ENCODE peak calls at places on chromosomes 2 and 18, in five cellular contexts. One of them, this sample, is unnamed.

GRCh38 chr2:241659150-241659739 is 21.8 kb downstream of the ATG4B start:
- DNase-seq in fibroblast of the conjunctiva: peak
- DNase-seq in activated T-cell treated with anti-CD3 and anti-CD28 coated beads for 1 hour: peak
- DNase-seq in stimulated activated effector memory CD8-positive, alpha-beta T cell treated with anti-CD3 and anti-CD28 coated beads, Interleukin-12 subunit alpha, Interleukin-12 subunit beta, amount 100 ng/mL, for 72 hours: no peak
- DNase-seq in activated effector memory CD4-positive, alpha-beta T cell treated with anti-CD3 and anti-CD28 coated beads, Interleukin-2, amount 50 U/mL, for 16 hours: peak
- DNase-seq in this sample: peak

GRCh38 chr2:64654063-64654811 is 524 bp upstream of the SERTAD2 start:
- DNase-seq in activated effector memory CD4-positive, alpha-beta T cell treated with anti-CD3 and anti-CD28 coated beads, Interleukin-2, amount 50 U/mL, for 16 hours: peak
- DNase-seq in stimulated activated effector memory CD8-positive, alpha-beta T cell treated with anti-CD3 and anti-CD28 coated beads, Interleukin-12 subunit alpha, Interleukin-12 subunit beta, amount 100 ng/mL, for 72 hours: peak
- DNase-seq in fibroblast of the conjunctiva: peak
- DNase-seq in activated T-cell treated with anti-CD3 and anti-CD28 coated beads for 1 hour: peak
- DNase-seq in this sample: peak

GRCh38 chr2:55097083-55097461 is 46.8 kb upstream of the RTN4 start:
- DNase-seq in stimulated activated effector memory CD8-positive, alpha-beta T cell treated with anti-CD3 and anti-CD28 coated beads, Interleukin-12 subunit alpha, Interleukin-12 subunit beta, amount 100 ng/mL, for 72 hours: no peak
- DNase-seq in activated T-cell treated with anti-CD3 and anti-CD28 coated beads for 1 hour: no peak
- DNase-seq in fibroblast of the conjunctiva: no peak
- DNase-seq in activated effector memory CD4-positive, alpha-beta T cell treated with anti-CD3 and anti-CD28 coated beads, Interleukin-2, amount 50 U/mL, for 16 hours: no peak
- DNase-seq in this sample: no peak

GRCh38 chr2:221554769-221555510 is 17.2 kb downstream of the EPHA4 start:
- DNase-seq in stimulated activated effector memory CD8-positive, alpha-beta T cell treated with anti-CD3 and anti-CD28 coated beads, Interleukin-12 subunit alpha, Interleukin-12 subunit beta, amount 100 ng/mL, for 72 hours: no peak
- DNase-seq in activated T-cell treated with anti-CD3 and anti-CD28 coated beads for 1 hour: no peak
- DNase-seq in fibroblast of the conjunctiva: no peak
- DNase-seq in activated effector memory CD4-positive, alpha-beta T cell treated with anti-CD3 and anti-CD28 coated beads, Interleukin-2, amount 50 U/mL, for 16 hours: no peak
- DNase-seq in this sample: no peak

GRCh38 chr2:12857891-12858290 is 141.2 kb downstream of the TRIB2 start:
- DNase-seq in activated T-cell treated with anti-CD3 and anti-CD28 coated beads for 1 hour: no peak
- DNase-seq in stimulated activated effector memory CD8-positive, alpha-beta T cell treated with anti-CD3 and anti-CD28 coated beads, Interleukin-12 subunit alpha, Interleukin-12 subunit beta, amount 100 ng/mL, for 72 hours: no peak
- DNase-seq in fibroblast of the conjunctiva: no peak
- DNase-seq in activated effector memory CD4-positive, alpha-beta T cell treated with anti-CD3 and anti-CD28 coated beads, Interleukin-2, amount 50 U/mL, for 16 hours: no peak
- DNase-seq in this sample: no peak

GRCh38 chr2:188850786-188851185 is 123.4 kb upstream of the COL3A1 start:
- DNase-seq in activated effector memory CD4-positive, alpha-beta T cell treated with anti-CD3 and anti-CD28 coated beads, Interleukin-2, amount 50 U/mL, for 16 hours: no peak
- DNase-seq in stimulated activated effector memory CD8-positive, alpha-beta T cell treated with anti-CD3 and anti-CD28 coated beads, Interleukin-12 subunit alpha, Interleukin-12 subunit beta, amount 100 ng/mL, for 72 hours: no peak
- DNase-seq in fibroblast of the conjunctiva: no peak
- DNase-seq in activated T-cell treated with anti-CD3 and anti-CD28 coated beads for 1 hour: no peak
- DNase-seq in this sample: no peak

GRCh38 chr2:101080214-101081068 is 70.7 kb downstream of the TBC1D8 start:
- DNase-seq in stimulated activated effector memory CD8-positive, alpha-beta T cell treated with anti-CD3 and anti-CD28 coated beads, Interleukin-12 subunit alpha, Interleukin-12 subunit beta, amount 100 ng/mL, for 72 hours: no peak
- DNase-seq in activated effector memory CD4-positive, alpha-beta T cell treated with anti-CD3 and anti-CD28 coated beads, Interleukin-2, amount 50 U/mL, for 16 hours: no peak
- DNase-seq in activated T-cell treated with anti-CD3 and anti-CD28 coated beads for 1 hour: no peak
- DNase-seq in fibroblast of the conjunctiva: no peak
- DNase-seq in this sample: no peak

GRCh38 chr18:10590412-10590811 is 64.6 kb downstream of the NAPG start:
- DNase-seq in activated effector memory CD4-positive, alpha-beta T cell treated with anti-CD3 and anti-CD28 coated beads, Interleukin-2, amount 50 U/mL, for 16 hours: no peak
- DNase-seq in stimulated activated effector memory CD8-positive, alpha-beta T cell treated with anti-CD3 and anti-CD28 coated beads, Interleukin-12 subunit alpha, Interleukin-12 subunit beta, amount 100 ng/mL, for 72 hours: no peak
- DNase-seq in activated T-cell treated with anti-CD3 and anti-CD28 coated beads for 1 hour: no peak
- DNase-seq in fibroblast of the conjunctiva: no peak
- DNase-seq in this sample: no peak

GRCh38 chr2:103734911-103735310 is 973.1 kb downstream of the TMEM182 start:
- DNase-seq in stimulated activated effector memory CD8-positive, alpha-beta T cell treated with anti-CD3 and anti-CD28 coated beads, Interleukin-12 subunit alpha, Interleukin-12 subunit beta, amount 100 ng/mL, for 72 hours: no peak
- DNase-seq in fibroblast of the conjunctiva: no peak
- DNase-seq in activated T-cell treated with anti-CD3 and anti-CD28 coated beads for 1 hour: no peak
- DNase-seq in activated effector memory CD4-positive, alpha-beta T cell treated with anti-CD3 and anti-CD28 coated beads, Interleukin-2, amount 50 U/mL, for 16 hours: no peak
- DNase-seq in this sample: no peak

GRCh38 chr2:224997802-224998201 is 44.5 kb downstream of the DOCK10 start:
- DNase-seq in activated effector memory CD4-positive, alpha-beta T cell treated with anti-CD3 and anti-CD28 coated beads, Interleukin-2, amount 50 U/mL, for 16 hours: no peak
- DNase-seq in stimulated activated effector memory CD8-positive, alpha-beta T cell treated with anti-CD3 and anti-CD28 coated beads, Interleukin-12 subunit alpha, Interleukin-12 subunit beta, amount 100 ng/mL, for 72 hours: no peak
- DNase-seq in fibroblast of the conjunctiva: peak
- DNase-seq in activated T-cell treated with anti-CD3 and anti-CD28 coated beads for 1 hour: no peak
- DNase-seq in this sample: no peak

GRCh38 chr2:176545627-176546026 is 276.4 kb downstream of the MTX2 start:
- DNase-seq in activated effector memory CD4-positive, alpha-beta T cell treated with anti-CD3 and anti-CD28 coated beads, Interleukin-2, amount 50 U/mL, for 16 hours: no peak
- DNase-seq in fibroblast of the conjunctiva: no peak
- DNase-seq in activated T-cell treated with anti-CD3 and anti-CD28 coated beads for 1 hour: no peak
- DNase-seq in stimulated activated effector memory CD8-positive, alpha-beta T cell treated with anti-CD3 and anti-CD28 coated beads, Interleukin-12 subunit alpha, Interleukin-12 subunit beta, amount 100 ng/mL, for 72 hours: no peak
- DNase-seq in this sample: no peak

GRCh38 chr18:40094441-40094840 is 1860.6 kb upstream of the PIK3C3 start:
- DNase-seq in activated T-cell treated with anti-CD3 and anti-CD28 coated beads for 1 hour: no peak
- DNase-seq in stimulated activated effector memory CD8-positive, alpha-beta T cell treated with anti-CD3 and anti-CD28 coated beads, Interleukin-12 subunit alpha, Interleukin-12 subunit beta, amount 100 ng/mL, for 72 hours: no peak
- DNase-seq in activated effector memory CD4-positive, alpha-beta T cell treated with anti-CD3 and anti-CD28 coated beads, Interleukin-2, amount 50 U/mL, for 16 hours: no peak
- DNase-seq in fibroblast of the conjunctiva: no peak
- DNase-seq in this sample: no peak

GRCh38 chr18:45863469-45863868 is 38.0 kb downstream of the SIGLEC15 start:
- DNase-seq in fibroblast of the conjunctiva: no peak
- DNase-seq in activated effector memory CD4-positive, alpha-beta T cell treated with anti-CD3 and anti-CD28 coated beads, Interleukin-2, amount 50 U/mL, for 16 hours: no peak
- DNase-seq in activated T-cell treated with anti-CD3 and anti-CD28 coated beads for 1 hour: no peak
- DNase-seq in stimulated activated effector memory CD8-positive, alpha-beta T cell treated with anti-CD3 and anti-CD28 coated beads, Interleukin-12 subunit alpha, Interleukin-12 subunit beta, amount 100 ng/mL, for 72 hours: no peak
- DNase-seq in this sample: no peak

GRCh38 chr2:68423966-68424650 is 43.0 kb downstream of the FBXO48 start:
- DNase-seq in activated T-cell treated with anti-CD3 and anti-CD28 coated beads for 1 hour: no peak
- DNase-seq in activated effector memory CD4-positive, alpha-beta T cell treated with anti-CD3 and anti-CD28 coated beads, Interleukin-2, amount 50 U/mL, for 16 hours: no peak
- DNase-seq in fibroblast of the conjunctiva: no peak
- DNase-seq in stimulated activated effector memory CD8-positive, alpha-beta T cell treated with anti-CD3 and anti-CD28 coated beads, Interleukin-12 subunit alpha, Interleukin-12 subunit beta, amount 100 ng/mL, for 72 hours: no peak
- DNase-seq in this sample: no peak

GRCh38 chr2:47072018-47072691 is 83.0 kb downstream of the STPG4 start:
- DNase-seq in fibroblast of the conjunctiva: peak
- DNase-seq in activated effector memory CD4-positive, alpha-beta T cell treated with anti-CD3 and anti-CD28 coated beads, Interleukin-2, amount 50 U/mL, for 16 hours: no peak
- DNase-seq in stimulated activated effector memory CD8-positive, alpha-beta T cell treated with anti-CD3 and anti-CD28 coated beads, Interleukin-12 subunit alpha, Interleukin-12 subunit beta, amount 100 ng/mL, for 72 hours: no peak
- DNase-seq in activated T-cell treated with anti-CD3 and anti-CD28 coated beads for 1 hour: no peak
- DNase-seq in this sample: peak

GRCh38 chr2:197183355-197183754 is 127.2 kb downstream of the ANKRD44 start:
- DNase-seq in activated T-cell treated with anti-CD3 and anti-CD28 coated beads for 1 hour: no peak
- DNase-seq in fibroblast of the conjunctiva: no peak
- DNase-seq in activated effector memory CD4-positive, alpha-beta T cell treated with anti-CD3 and anti-CD28 coated beads, Interleukin-2, amount 50 U/mL, for 16 hours: no peak
- DNase-seq in stimulated activated effector memory CD8-positive, alpha-beta T cell treated with anti-CD3 and anti-CD28 coated beads, Interleukin-12 subunit alpha, Interleukin-12 subunit beta, amount 100 ng/mL, for 72 hours: no peak
- DNase-seq in this sample: no peak

GRCh38 chr2:219698684-219699439 is 71.4 kb downstream of the SLC4A3 start:
- DNase-seq in activated T-cell treated with anti-CD3 and anti-CD28 coated beads for 1 hour: no peak
- DNase-seq in activated effector memory CD4-positive, alpha-beta T cell treated with anti-CD3 and anti-CD28 coated beads, Interleukin-2, amount 50 U/mL, for 16 hours: no peak
- DNase-seq in fibroblast of the conjunctiva: no peak
- DNase-seq in stimulated activated effector memory CD8-positive, alpha-beta T cell treated with anti-CD3 and anti-CD28 coated beads, Interleukin-12 subunit alpha, Interleukin-12 subunit beta, amount 100 ng/mL, for 72 hours: no peak
- DNase-seq in this sample: no peak

GRCh38 chr2:234953116-234954031 is 1.6 kb downstream of the SH3BP4 start:
- DNase-seq in stimulated activated effector memory CD8-positive, alpha-beta T cell treated with anti-CD3 and anti-CD28 coated beads, Interleukin-12 subunit alpha, Interleukin-12 subunit beta, amount 100 ng/mL, for 72 hours: no peak
- DNase-seq in fibroblast of the conjunctiva: no peak
- DNase-seq in activated T-cell treated with anti-CD3 and anti-CD28 coated beads for 1 hour: no peak
- DNase-seq in activated effector memory CD4-positive, alpha-beta T cell treated with anti-CD3 and anti-CD28 coated beads, Interleukin-2, amount 50 U/mL, for 16 hours: peak
- DNase-seq in this sample: no peak

GRCh38 chr2:214310319-214310718 is 100.5 kb upstream of the VWC2L start:
- DNase-seq in stimulated activated effector memory CD8-positive, alpha-beta T cell treated with anti-CD3 and anti-CD28 coated beads, Interleukin-12 subunit alpha, Interleukin-12 subunit beta, amount 100 ng/mL, for 72 hours: no peak
- DNase-seq in activated T-cell treated with anti-CD3 and anti-CD28 coated beads for 1 hour: no peak
- DNase-seq in activated effector memory CD4-positive, alpha-beta T cell treated with anti-CD3 and anti-CD28 coated beads, Interleukin-2, amount 50 U/mL, for 16 hours: no peak
- DNase-seq in fibroblast of the conjunctiva: no peak
- DNase-seq in this sample: no peak

GRCh38 chr2:178072383-178073301 is at the start of gene PDE11A:
- DNase-seq in stimulated activated effector memory CD8-positive, alpha-beta T cell treated with anti-CD3 and anti-CD28 coated beads, Interleukin-12 subunit alpha, Interleukin-12 subunit beta, amount 100 ng/mL, for 72 hours: peak
- DNase-seq in activated T-cell treated with anti-CD3 and anti-CD28 coated beads for 1 hour: no peak
- DNase-seq in activated effector memory CD4-positive, alpha-beta T cell treated with anti-CD3 and anti-CD28 coated beads, Interleukin-2, amount 50 U/mL, for 16 hours: peak
- DNase-seq in fibroblast of the conjunctiva: peak
- DNase-seq in this sample: peak

GRCh38 chr2:152506843-152507242 is 171.9 kb downstream of the FMNL2 start:
- DNase-seq in stimulated activated effector memory CD8-positive, alpha-beta T cell treated with anti-CD3 and anti-CD28 coated beads, Interleukin-12 subunit alpha, Interleukin-12 subunit beta, amount 100 ng/mL, for 72 hours: no peak
- DNase-seq in fibroblast of the conjunctiva: no peak
- DNase-seq in activated T-cell treated with anti-CD3 and anti-CD28 coated beads for 1 hour: no peak
- DNase-seq in activated effector memory CD4-positive, alpha-beta T cell treated with anti-CD3 and anti-CD28 coated beads, Interleukin-2, amount 50 U/mL, for 16 hours: no peak
- DNase-seq in this sample: no peak

GRCh38 chr2:232299927-232300674 is 78.5 kb upstream of the ALPP start:
- DNase-seq in activated T-cell treated with anti-CD3 and anti-CD28 coated beads for 1 hour: no peak
- DNase-seq in stimulated activated effector memory CD8-positive, alpha-beta T cell treated with anti-CD3 and anti-CD28 coated beads, Interleukin-12 subunit alpha, Interleukin-12 subunit beta, amount 100 ng/mL, for 72 hours: no peak
- DNase-seq in activated effector memory CD4-positive, alpha-beta T cell treated with anti-CD3 and anti-CD28 coated beads, Interleukin-2, amount 50 U/mL, for 16 hours: no peak
- DNase-seq in fibroblast of the conjunctiva: no peak
- DNase-seq in this sample: no peak

GRCh38 chr2:70340921-70341765 is 39.3 kb upstream of the FAM136A start:
- DNase-seq in stimulated activated effector memory CD8-positive, alpha-beta T cell treated with anti-CD3 and anti-CD28 coated beads, Interleukin-12 subunit alpha, Interleukin-12 subunit beta, amount 100 ng/mL, for 72 hours: peak
- DNase-seq in activated T-cell treated with anti-CD3 and anti-CD28 coated beads for 1 hour: peak
- DNase-seq in fibroblast of the conjunctiva: peak
- DNase-seq in activated effector memory CD4-positive, alpha-beta T cell treated with anti-CD3 and anti-CD28 coated beads, Interleukin-2, amount 50 U/mL, for 16 hours: no peak
- DNase-seq in this sample: no peak

GRCh38 chr2:188813846-188814245 is 160.3 kb upstream of the COL3A1 start:
- DNase-seq in stimulated activated effector memory CD8-positive, alpha-beta T cell treated with anti-CD3 and anti-CD28 coated beads, Interleukin-12 subunit alpha, Interleukin-12 subunit beta, amount 100 ng/mL, for 72 hours: no peak
- DNase-seq in activated T-cell treated with anti-CD3 and anti-CD28 coated beads for 1 hour: no peak
- DNase-seq in fibroblast of the conjunctiva: no peak
- DNase-seq in activated effector memory CD4-positive, alpha-beta T cell treated with anti-CD3 and anti-CD28 coated beads, Interleukin-2, amount 50 U/mL, for 16 hours: no peak
- DNase-seq in this sample: peak

GRCh38 chr2:233033672-233034071 is 1.2 kb downstream of the NEU2 start:
- DNase-seq in activated T-cell treated with anti-CD3 and anti-CD28 coated beads for 1 hour: no peak
- DNase-seq in activated effector memory CD4-positive, alpha-beta T cell treated with anti-CD3 and anti-CD28 coated beads, Interleukin-2, amount 50 U/mL, for 16 hours: no peak
- DNase-seq in stimulated activated effector memory CD8-positive, alpha-beta T cell treated with anti-CD3 and anti-CD28 coated beads, Interleukin-12 subunit alpha, Interleukin-12 subunit beta, amount 100 ng/mL, for 72 hours: no peak
- DNase-seq in fibroblast of the conjunctiva: no peak
- DNase-seq in this sample: peak

GRCh38 chr2:127007652-127008051 is 99.3 kb downstream of the BIN1 start:
- DNase-seq in activated T-cell treated with anti-CD3 and anti-CD28 coated beads for 1 hour: no peak
- DNase-seq in fibroblast of the conjunctiva: no peak
- DNase-seq in activated effector memory CD4-positive, alpha-beta T cell treated with anti-CD3 and anti-CD28 coated beads, Interleukin-2, amount 50 U/mL, for 16 hours: no peak
- DNase-seq in stimulated activated effector memory CD8-positive, alpha-beta T cell treated with anti-CD3 and anti-CD28 coated beads, Interleukin-12 subunit alpha, Interleukin-12 subunit beta, amount 100 ng/mL, for 72 hours: no peak
- DNase-seq in this sample: no peak

GRCh38 chr2:191228861-191229260 is 16.3 kb upstream of the MYO1B start:
- DNase-seq in activated T-cell treated with anti-CD3 and anti-CD28 coated beads for 1 hour: no peak
- DNase-seq in stimulated activated effector memory CD8-positive, alpha-beta T cell treated with anti-CD3 and anti-CD28 coated beads, Interleukin-12 subunit alpha, Interleukin-12 subunit beta, amount 100 ng/mL, for 72 hours: no peak
- DNase-seq in fibroblast of the conjunctiva: no peak
- DNase-seq in activated effector memory CD4-positive, alpha-beta T cell treated with anti-CD3 and anti-CD28 coated beads, Interleukin-2, amount 50 U/mL, for 16 hours: no peak
- DNase-seq in this sample: no peak

GRCh38 chr18:62499263-62499650 is 23.6 kb upstream of the ZCCHC2 start:
- DNase-seq in activated T-cell treated with anti-CD3 and anti-CD28 coated beads for 1 hour: no peak
- DNase-seq in activated effector memory CD4-positive, alpha-beta T cell treated with anti-CD3 and anti-CD28 coated beads, Interleukin-2, amount 50 U/mL, for 16 hours: no peak
- DNase-seq in fibroblast of the conjunctiva: no peak
- DNase-seq in stimulated activated effector memory CD8-positive, alpha-beta T cell treated with anti-CD3 and anti-CD28 coated beads, Interleukin-12 subunit alpha, Interleukin-12 subunit beta, amount 100 ng/mL, for 72 hours: peak
- DNase-seq in this sample: no peak

GRCh38 chr18:74153793-74154192 is 5.5 kb downstream of the TIMM21 start:
- DNase-seq in activated T-cell treated with anti-CD3 and anti-CD28 coated beads for 1 hour: no peak
- DNase-seq in activated effector memory CD4-positive, alpha-beta T cell treated with anti-CD3 and anti-CD28 coated beads, Interleukin-2, amount 50 U/mL, for 16 hours: no peak
- DNase-seq in stimulated activated effector memory CD8-positive, alpha-beta T cell treated with anti-CD3 and anti-CD28 coated beads, Interleukin-12 subunit alpha, Interleukin-12 subunit beta, amount 100 ng/mL, for 72 hours: no peak
- DNase-seq in fibroblast of the conjunctiva: no peak
- DNase-seq in this sample: no peak

GRCh38 chr18:14189858-14190257 is 57.6 kb upstream of the ZNF519 start:
- DNase-seq in activated T-cell treated with anti-CD3 and anti-CD28 coated beads for 1 hour: no peak
- DNase-seq in stimulated activated effector memory CD8-positive, alpha-beta T cell treated with anti-CD3 and anti-CD28 coated beads, Interleukin-12 subunit alpha, Interleukin-12 subunit beta, amount 100 ng/mL, for 72 hours: no peak
- DNase-seq in fibroblast of the conjunctiva: peak
- DNase-seq in activated effector memory CD4-positive, alpha-beta T cell treated with anti-CD3 and anti-CD28 coated beads, Interleukin-2, amount 50 U/mL, for 16 hours: no peak
- DNase-seq in this sample: no peak

GRCh38 chr18:39435209-39435608 is 1869.6 kb upstream of the CELF4 start:
- DNase-seq in fibroblast of the conjunctiva: no peak
- DNase-seq in activated T-cell treated with anti-CD3 and anti-CD28 coated beads for 1 hour: no peak
- DNase-seq in stimulated activated effector memory CD8-positive, alpha-beta T cell treated with anti-CD3 and anti-CD28 coated beads, Interleukin-12 subunit alpha, Interleukin-12 subunit beta, amount 100 ng/mL, for 72 hours: no peak
- DNase-seq in activated effector memory CD4-positive, alpha-beta T cell treated with anti-CD3 and anti-CD28 coated beads, Interleukin-2, amount 50 U/mL, for 16 hours: no peak
- DNase-seq in this sample: no peak

GRCh38 chr2:239569401-239570090 is 168.7 kb upstream of the HDAC4 start:
- DNase-seq in activated effector memory CD4-positive, alpha-beta T cell treated with anti-CD3 and anti-CD28 coated beads, Interleukin-2, amount 50 U/mL, for 16 hours: peak
- DNase-seq in fibroblast of the conjunctiva: no peak
- DNase-seq in activated T-cell treated with anti-CD3 and anti-CD28 coated beads for 1 hour: no peak
- DNase-seq in stimulated activated effector memory CD8-positive, alpha-beta T cell treated with anti-CD3 and anti-CD28 coated beads, Interleukin-12 subunit alpha, Interleukin-12 subunit beta, amount 100 ng/mL, for 72 hours: no peak
- DNase-seq in this sample: peak

GRCh38 chr18:31399336-31400032 is 22.9 kb downstream of the DSG4 start:
- DNase-seq in activated T-cell treated with anti-CD3 and anti-CD28 coated beads for 1 hour: no peak
- DNase-seq in activated effector memory CD4-positive, alpha-beta T cell treated with anti-CD3 and anti-CD28 coated beads, Interleukin-2, amount 50 U/mL, for 16 hours: no peak
- DNase-seq in stimulated activated effector memory CD8-positive, alpha-beta T cell treated with anti-CD3 and anti-CD28 coated beads, Interleukin-12 subunit alpha, Interleukin-12 subunit beta, amount 100 ng/mL, for 72 hours: no peak
- DNase-seq in fibroblast of the conjunctiva: no peak
- DNase-seq in this sample: no peak